ENCODE peak calls at places on chromosome 21, in six cellular contexts. N is GM23248; Q is left cardiac atrium; D is naive thymus-derived CD8-positive, alpha-beta T cell; K is pulmonary artery endothelial cell; H is Daoy. B is an unnamed sample.

GRCh38 chr21:35932232-35932911 is 128.0 kb downstream of the SETD4 start:
- DNase-seq in N (peak), Q (peak), D (no peak), K (peak), H (peak), B (peak)

GRCh38 chr21:42554251-42554937 is 40.7 kb downstream of the SLC37A1 start:
- DNase-seq in N (no peak), Q (no peak), D (no peak), K (no peak), H (no peak), B (no peak)

GRCh38 chr21:23496729-23497128 is 2110.6 kb downstream of the MRPL39 start:
- DNase-seq in N (no peak), Q (no peak), D (no peak), K (no peak), H (no peak), B (no peak)

GRCh38 chr21:23876925-23877558 is 1730.2 kb downstream of the MRPL39 start:
- DNase-seq in N (no peak), Q (no peak), D (no peak), K (no peak), H (no peak), B (no peak)

GRCh38 chr21:41064325-41064724 is 103.6 kb upstream of the BACE2 start:
- DNase-seq in N (peak), Q (no peak), D (no peak), K (no peak), H (no peak), B (no peak)

GRCh38 chr21:25457946-25458345 is 149.3 kb downstream of the MRPL39 start:
- DNase-seq in N (no peak), Q (no peak), D (no peak), K (no peak), H (no peak), B (no peak)

GRCh38 chr21:41359289-41359688 is 2.5 kb upstream of the MX2 start:
- DNase-seq in N (no peak), Q (peak), D (no peak), K (no peak), H (no peak), B (no peak)

GRCh38 chr21:35664683-35665082 is 395.6 kb downstream of the SETD4 start:
- DNase-seq in N (peak), Q (no peak), D (no peak), K (no peak), H (peak), B (no peak)

GRCh38 chr21:35139382-35139715 is 90.2 kb upstream of the RUNX1 start:
- DNase-seq in N (no peak), Q (no peak), D (no peak), K (no peak), H (no peak), B (no peak)

GRCh38 chr21:25564349-25564948 is 42.8 kb downstream of the MRPL39 start:
- DNase-seq in N (no peak), Q (no peak), D (no peak), K (no peak), H (no peak), B (no peak)

GRCh38 chr21:38619865-38620513 is 121.7 kb upstream of the ERG start:
- DNase-seq in N (peak), Q (peak), D (no peak), K (no peak), H (peak), B (peak)

GRCh38 chr21:27759820-27760219 is 792.9 kb upstream of the ADAMTS5 start:
- DNase-seq in N (no peak), Q (no peak), D (no peak), K (no peak), H (no peak), B (no peak)

GRCh38 chr21:20004353-20004752 is 993.9 kb upstream of the NCAM2 start:
- DNase-seq in N (no peak), Q (no peak), D (no peak), K (no peak), H (peak), B (no peak)

GRCh38 chr21:35530726-35531125 is 481.6 kb upstream of the RUNX1 start:
- DNase-seq in N (no peak), Q (no peak), D (no peak), K (no peak), H (no peak), B (no peak)

B was measured in Right ventricle myocardium inferior.